ENCODE peak calls at places on chromosomes 5 and 9, in seven cellular contexts. F is colonic mucosa, J is dorsolateral prefrontal cortex, G is epithelial cell of proximal tubule, D is gastrocnemius medialis, E is pancreas, I is transverse colon. Z is an unnamed sample.
A peak's percentile ranks its signal among the peaks of the same experiment; 100 is the strongest.

GRCh38 chr9:88988796-88989641 is 2.2 kb upstream of the S1PR3 start:
- DNase-seq in G (peak; percentile 70), E (no peak), J (no peak), F (no peak), I (no peak), D (no peak), Z (peak; percentile 29)

GRCh38 chr9:113566011-113566711 is 102.6 kb downstream of the RGS3 start:
- DNase-seq in E (no peak), G (no peak), I (no peak), J (no peak), F (no peak), D (no peak), Z (no peak)

GRCh38 chr9:133584559-133585476 is 24.4 kb downstream of the FAM163B start:
- DNase-seq in E (no peak), I (peak; percentile 43), J (no peak), D (no peak), F (peak; percentile 58), G (no peak), Z (no peak)

GRCh38 chr9:91428431-91428830 is 4.8 kb upstream of the NFIL3 start:
- DNase-seq in J (no peak), G (no peak), F (no peak), I (no peak), E (no peak), D (no peak), Z (no peak)

GRCh38 chr9:72579190-72579589 is 57.8 kb downstream of the TMC1 start:
- DNase-seq in G (no peak), F (peak; percentile 82), J (no peak), D (no peak), E (no peak), I (peak; percentile 78), Z (no peak)

GRCh38 chr5:74408150-74409043 is 232.1 kb downstream of the ENC1 start:
- DNase-seq in E (no peak), F (no peak), J (no peak), D (no peak), I (no peak), G (no peak), Z (no peak)

GRCh38 chr9:127870887-127871286 is 6.6 kb downstream of the AK1 start:
- DNase-seq in J (no peak), G (no peak), F (no peak), D (no peak), I (no peak), E (peak; percentile 12), Z (no peak)

GRCh38 chr5:67032921-67033664 is 163.5 kb downstream of the CD180 start:
- DNase-seq in J (no peak), E (no peak), I (no peak), G (no peak), D (no peak), F (no peak), Z (no peak)

GRCh38 chr9:21964925-21965385 is 29.2 kb downstream of the CDKN2A start:
- DNase-seq in J (no peak), F (peak; percentile 57), G (no peak), E (peak; percentile 47), I (peak; percentile 48), D (no peak), Z (no peak)

GRCh38 chr5:177446184-177447065 is at the start of gene PRR7:
- DNase-seq in G (no peak), D (no peak), J (peak; percentile 58), F (peak; percentile 53), E (no peak), I (peak; percentile 67), Z (no peak)

GRCh38 chr5:172370648-172371248 is 83.6 kb downstream of the SH3PXD2B start:
- DNase-seq in F (peak; percentile 60), E (peak; percentile 40), I (no peak), J (no peak), G (no peak), D (no peak), Z (no peak)

GRCh38 chr5:17436345-17436744 is 61.7 kb upstream of the TAF11L2 start:
- DNase-seq in I (no peak), D (no peak), F (no peak), J (no peak), E (no peak), G (no peak), Z (no peak)

GRCh38 chr5:150068472-150068871 is 17.9 kb downstream of the CSF1R start:
- DNase-seq in G (no peak), J (no peak), F (no peak), D (no peak), E (no peak), I (no peak), Z (no peak)

GRCh38 chr9:27209034-27209433 is 87.9 kb downstream of the EQTN start:
- DNase-seq in G (no peak), E (no peak), D (no peak), I (no peak), J (no peak), F (no peak), Z (no peak)

GRCh38 chr5:15510816-15511215 is 10.8 kb downstream of the FBXL7 start:
- DNase-seq in E (no peak), D (no peak), J (no peak), G (no peak), F (no peak), I (no peak), Z (no peak)

GRCh38 chr9:92196909-92197308 is 81.7 kb upstream of the SPTLC1 start:
- DNase-seq in G (peak; percentile 6), F (no peak), D (no peak), I (no peak), J (no peak), E (no peak), Z (peak; percentile 5)

GRCh38 chr9:3508531-3509374 is 17.0 kb downstream of the RFX3 start:
- DNase-seq in J (no peak), F (no peak), D (no peak), G (no peak), E (no peak), I (no peak), Z (no peak)

GRCh38 chr9:3509926-3510325 is 15.9 kb downstream of the RFX3 start:
- DNase-seq in J (no peak), G (no peak), I (no peak), E (no peak), F (no peak), D (no peak), Z (no peak)

GRCh38 chr9:3506164-3506563 is 19.6 kb downstream of the RFX3 start:
- DNase-seq in J (no peak), F (no peak), G (no peak), E (no peak), I (no peak), D (no peak), Z (no peak)

GRCh38 chr9:3508078-3508431 is 17.7 kb downstream of the RFX3 start:
- DNase-seq in E (no peak), J (no peak), I (no peak), G (no peak), D (no peak), F (no peak), Z (no peak)

DNA sequence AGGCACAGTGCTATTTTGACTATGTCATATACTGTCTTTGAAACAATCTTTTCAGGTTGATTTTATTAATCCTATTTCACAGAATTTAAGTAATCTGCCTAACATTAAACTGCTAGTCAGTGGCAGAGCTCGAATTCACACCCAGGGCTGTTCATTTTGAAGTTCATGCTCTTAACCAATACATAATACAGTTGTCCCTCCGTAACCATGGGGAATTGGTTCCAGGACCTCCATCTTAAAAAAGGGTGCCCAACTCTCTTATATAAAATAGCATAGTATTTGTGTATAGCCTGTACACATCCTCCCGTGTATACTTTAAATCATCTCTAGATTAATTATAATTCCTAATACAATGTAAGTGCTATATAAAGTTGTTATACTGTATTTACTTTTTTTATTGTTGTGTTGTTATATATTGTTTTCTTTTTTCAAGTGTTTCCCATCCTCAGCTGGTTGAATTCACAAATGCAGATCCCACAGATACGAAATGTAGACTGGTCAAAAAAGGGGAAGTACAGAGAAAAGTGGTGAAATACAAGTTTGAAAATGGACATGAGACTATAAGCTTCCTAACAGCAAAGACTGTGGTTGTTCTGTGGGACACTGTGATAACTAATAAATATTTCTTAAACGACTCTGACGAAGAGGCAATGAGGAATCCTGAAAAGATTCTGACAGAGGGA is 18.3 kb downstream of the RFX3 start:
- DNase-seq in G (no peak), I (no peak), F (no peak), E (no peak), J (no peak), D (no peak), Z (no peak)
- H3K4me3 ChIP-seq in G (no peak overlapping the region), I (no peak overlapping the region), F (no peak overlapping the region), E (no peak overlapping the region), J (peak overlapping the region; percentile 35), D (peak overlapping the region; percentile 38), Z (no peak overlapping the region)

GRCh38 chr5:125489146-125489545 is 742.7 kb upstream of the ZNF608 start:
- DNase-seq in J (no peak), F (no peak), D (no peak), E (no peak), I (no peak), G (no peak), Z (no peak)

GRCh38 chr5:125484272-125485002 is 738.0 kb upstream of the ZNF608 start:
- DNase-seq in I (peak; percentile 70), F (peak; percentile 62), D (peak; percentile 84), G (peak; percentile 54), J (peak; percentile 94), E (peak; percentile 19), Z (peak; percentile 75)

GRCh38 chr5:125485003-125485641 is 738.7 kb upstream of the ZNF608 start:
- DNase-seq in J (no peak), F (peak; percentile 59), I (peak; percentile 44), E (peak; percentile 16), D (peak; percentile 67), G (peak; percentile 95), Z (peak; percentile 97)

GRCh38 chr5:125486634-125487033 is 740.2 kb upstream of the ZNF608 start:
- DNase-seq in J (no peak), E (no peak), I (no peak), F (no peak), D (no peak), G (peak; percentile 37), Z (peak; percentile 48)

GRCh38 chr5:125487231-125487630 is 740.8 kb upstream of the ZNF608 start:
- DNase-seq in I (no peak), D (no peak), F (no peak), J (no peak), E (no peak), G (no peak), Z (no peak)
- TF ChIP-seq CTCF in I (no peak), D (no peak), F (no peak), J (no peak), E (no peak), G (no peak), Z (no peak)

GRCh38 chr5:121688126-121688525 is 163.6 kb upstream of the FTMT start:
- DNase-seq in J (no peak), E (no peak), I (no peak), D (no peak), G (no peak), F (no peak), Z (no peak)
- H3K4me3 ChIP-seq in J (no peak overlapping the region), E (no peak overlapping the region), I (no peak overlapping the region), D (no peak overlapping the region), G (no peak overlapping the region), F (no peak overlapping the region), Z (no peak overlapping the region)

DNA sequence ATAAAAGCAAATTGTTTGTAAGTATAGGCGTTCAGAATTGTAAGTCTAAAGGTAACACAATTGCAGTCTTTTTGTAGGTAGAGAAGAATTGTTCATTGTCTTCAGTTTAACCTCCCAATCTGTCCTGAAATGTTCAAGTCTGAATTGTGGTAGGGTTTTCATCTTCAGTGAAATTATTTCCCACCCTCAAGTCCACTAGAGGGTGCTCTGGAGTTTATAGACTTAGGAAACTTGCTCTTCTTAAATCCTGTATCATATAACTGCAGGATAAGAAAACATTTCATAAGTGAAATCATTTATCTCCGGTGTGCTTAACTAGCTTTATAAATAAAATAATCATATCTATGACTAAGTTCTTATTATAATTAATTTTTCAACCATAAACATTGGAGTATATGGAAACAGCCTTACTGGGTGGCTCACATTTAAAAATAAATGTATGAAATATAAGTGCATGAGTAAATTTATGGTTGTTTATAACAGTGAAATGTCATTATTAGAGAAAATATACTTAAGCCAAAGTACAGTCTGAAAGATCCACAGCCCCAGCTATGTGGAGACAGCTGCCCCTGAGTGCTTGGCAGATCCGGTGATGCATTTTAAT is 182.4 kb upstream of the OTULINL start:
- DNase-seq in E (no peak), I (no peak), D (no peak), G (no peak), F (peak; percentile 39), J (no peak), Z (no peak)
- TF ChIP-seq CTCF in E (peak; percentile 39), I (peak; percentile 51), D (peak; percentile 39), G (peak; percentile 79), F (peak; percentile 59), J (peak; percentile 72), Z (peak; percentile 58)

Z was measured in kidney epithelial cell.